ENCODE peak calls at places on chromosomes 1 and 21, in four cellular contexts. Z is K562, O is GM12878, H is HepG2. V is an unnamed sample.

GRCh38 chr1:236605030-236605806 is 902 bp upstream of the HEATR1 start:
- DNase-seq in Z (no peak), H (no peak), O (no peak), V (no peak)

GRCh38 chr1:68453060-68453665 is 3.4 kb upstream of the RPE65 start:
- DNase-seq in H (no peak), Z (no peak), O (no peak), V (no peak)

GRCh38 chr1:200038987-200039848 is 11.7 kb downstream of the NR5A2 start:
- DNase-seq in Z (no peak), H (no peak), O (no peak), V (peak)

GRCh38 chr1:31764307-31765040 is at the start of gene ADGRB2:
- DNase-seq in Z (peak), O (no peak), H (no peak), V (peak)

GRCh38 chr21:45826733-45827692 is 154.6 kb upstream of the COL6A1 start:
- DNase-seq in H (no peak), Z (no peak), O (no peak), V (no peak)

GRCh38 chr1:228782662-228783414 is 47.6 kb downstream of the RHOU start:
- DNase-seq in H (peak), O (no peak), Z (no peak), V (no peak)

GRCh38 chr1:233224291-233224690 is 71.2 kb downstream of the PCNX2 start:
- DNase-seq in Z (no peak), O (no peak), H (no peak), V (no peak)

GRCh38 chr1:84089470-84090261 is 54.4 kb upstream of the PRKACB start:
- DNase-seq in O (no peak), H (peak), Z (no peak), V (no peak)

GRCh38 chr1:211511947-211512346 is 20.0 kb upstream of the RD3 start:
- DNase-seq in O (no peak), H (no peak), Z (no peak), V (no peak)

GRCh38 chr1:35202048-35202719 is 9.2 kb upstream of the SFPQ start:
- DNase-seq in H (peak), Z (peak), O (peak), V (peak)

GRCh38 chr1:40890771-40891170 is 28.6 kb upstream of the CITED4 start:
- DNase-seq in O (no peak), Z (no peak), H (no peak), V (no peak)

GRCh38 chr1:18956189-18957135 is at the start of gene IFFO2:
- DNase-seq in Z (peak), O (peak), H (peak), V (peak)
- TF ChIP-seq POLR2A in Z (no peak), O (peak), H (peak), V (peak)

DNA sequence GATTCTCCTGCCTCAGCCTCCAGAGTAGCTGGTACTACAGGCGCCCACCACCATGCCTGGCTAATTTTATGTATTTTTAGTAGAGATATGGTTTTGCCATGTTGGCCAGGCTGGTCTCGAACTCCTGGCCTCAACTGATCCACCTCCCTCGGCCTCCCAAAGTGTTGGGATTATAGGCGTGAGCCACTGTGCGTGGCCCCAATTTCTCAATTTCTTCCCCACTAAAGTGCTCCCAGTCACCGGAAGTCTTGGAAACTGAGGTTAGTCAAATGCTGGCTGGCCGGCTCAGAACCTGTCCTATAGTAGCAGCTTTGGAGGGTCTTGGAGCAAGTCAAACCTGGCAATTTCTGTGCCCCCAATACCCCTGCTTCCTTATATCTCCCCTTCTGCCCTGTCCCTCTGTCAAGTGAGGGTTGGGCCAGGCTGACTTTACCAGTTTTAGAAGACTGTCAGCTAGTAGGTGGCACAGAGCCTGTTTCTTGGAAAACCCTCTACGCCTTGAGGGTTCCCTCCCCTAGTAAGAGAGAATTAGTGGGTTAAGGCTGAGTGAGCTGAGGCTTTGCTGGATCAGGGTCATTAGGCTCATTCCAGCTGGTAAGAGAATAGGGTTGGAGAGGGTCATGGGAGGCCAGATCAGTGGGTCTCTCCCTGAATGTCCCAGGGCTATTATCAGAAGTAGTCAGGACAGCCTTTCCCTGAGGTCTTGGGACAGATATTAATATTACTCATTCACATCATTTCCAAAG is 8.3 kb upstream of the EPB41 start:
- DNase-seq in H (no peak), Z (no peak), O (no peak), V (no peak)
- TF ChIP-seq GABPA in H (no peak), Z (no peak), O (no peak), V (no peak)

GRCh38 chr1:65069186-65069585 is 78.8 kb upstream of the AK4 start:
- DNase-seq in O (no peak), Z (no peak), H (no peak), V (no peak)

GRCh38 chr1:65066766-65067490 is 81.1 kb upstream of the AK4 start:
- DNase-seq in Z (peak), H (no peak), O (no peak), V (no peak)

GRCh38 chr1:65068202-65069011 is 79.6 kb upstream of the AK4 start:
- DNase-seq in Z (no peak), H (no peak), O (no peak), V (no peak)

GRCh38 chr1:65066379-65066765 is 81.6 kb upstream of the AK4 start:
- DNase-seq in H (no peak), O (no peak), Z (no peak), V (no peak)

GRCh38 chr1:65067491-65068201 is 80.4 kb upstream of the AK4 start:
- DNase-seq in O (no peak), Z (peak), H (peak), V (no peak)
- TF ChIP-seq POLR2A in O (peak), Z (peak), H (no peak), V (peak)

GRCh38 chr1:205983925-205984725 is 19.1 kb downstream of the RAB7B start:
- DNase-seq in O (no peak), Z (peak), H (peak), V (peak)
- TF ChIP-seq GABPA in O (no peak), Z (no peak), H (no peak), V (no peak)